ENCODE peak calls at places on chromosomes 11 and 22, in six cellular contexts. F, W, K, I, A and T are unnamed samples.

GRCh38 chr22:33492210-33492651 is 428.0 kb downstream of the LARGE1 start:
- DNase-seq in F (no peak), W (no peak), K (no peak), I (peak), A (no peak), T (no peak)

GRCh38 chr11:119315139-119316016 is 1.6 kb downstream of the MCAM start:
- DNase-seq in F (no peak), W (no peak), K (no peak), I (peak), A (peak), T (peak)

GRCh38 chr11:45051621-45052020 is 94.8 kb upstream of the PRDM11 start:
- DNase-seq in F (no peak), W (no peak), K (no peak), I (no peak), A (no peak), T (no peak)

GRCh38 chr11:12248330-12248729 is 129.0 kb upstream of the PARVA start:
- DNase-seq in F (no peak), W (peak), K (no peak), I (peak), A (peak), T (no peak)

GRCh38 chr11:75151346-75152047 is 590 bp downstream of the SLCO2B1 start:
- DNase-seq in F (no peak), W (no peak), K (no peak), I (no peak), A (no peak), T (no peak)

GRCh38 chr22:50526849-50527801 is 1.7 kb upstream of the SCO2 start:
- DNase-seq in F (no peak), W (no peak), K (no peak), I (peak), A (peak), T (peak)

GRCh38 chr11:72642815-72643511 is 31.3 kb downstream of the PDE2A start:
- DNase-seq in F (peak), W (peak), K (peak), I (peak), A (peak), T (peak)

GRCh38 chr11:12674936-12675696 is 895 bp downstream of the TEAD1 start:
- DNase-seq in F (no peak), W (no peak), K (no peak), I (peak), A (peak), T (no peak)

GRCh38 chr11:122538060-122538459 is 117.5 kb upstream of the UBASH3B start:
- DNase-seq in F (no peak), W (no peak), K (no peak), I (no peak), A (no peak), T (no peak)

GRCh38 chr11:33691051-33691864 is 9.4 kb downstream of the C11orf91 start:
- DNase-seq in F (no peak), W (no peak), K (no peak), I (no peak), A (peak), T (no peak)

GRCh38 chr11:117424781-117425180 is 97.1 kb downstream of the CEP164 start:
- DNase-seq in F (no peak), W (no peak), K (no peak), I (peak), A (no peak), T (no peak)

DNA sequence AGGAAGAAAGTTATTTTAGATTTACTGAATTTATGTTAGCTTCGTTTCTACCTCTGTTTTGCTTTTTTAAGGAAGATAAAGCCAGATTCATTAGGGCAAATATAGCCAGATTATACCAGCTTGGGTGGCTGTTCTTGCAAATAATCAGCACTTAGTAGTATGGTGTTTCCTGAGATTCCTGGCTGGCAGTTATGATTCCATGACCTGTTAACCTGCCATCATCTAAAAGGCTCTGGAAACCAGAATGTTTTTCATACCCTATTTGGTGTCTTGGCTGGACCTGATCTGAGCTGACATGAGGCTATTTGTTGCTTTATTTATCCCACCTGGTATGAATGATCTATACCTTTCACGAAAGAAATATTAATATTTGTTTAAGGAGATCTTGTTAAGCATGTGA is 82.7 kb upstream of the HORMAD2 start:
- DNase-seq in F (no peak), W (no peak), K (no peak), I (no peak), A (no peak), T (no peak)
- H3K14ac ChIP-seq in F (no peak), W (no peak), K (no peak), I (no peak), A (no peak), T (no peak)

GRCh38 chr11:109249597-109249996 is 172.4 kb upstream of the C11orf87 start:
- DNase-seq in F (no peak), W (no peak), K (no peak), I (no peak), A (no peak), T (no peak)

GRCh38 chr11:109247071-109247470 is 174.9 kb upstream of the C11orf87 start:
- DNase-seq in F (no peak), W (peak), K (no peak), I (no peak), A (no peak), T (no peak)

DNA sequence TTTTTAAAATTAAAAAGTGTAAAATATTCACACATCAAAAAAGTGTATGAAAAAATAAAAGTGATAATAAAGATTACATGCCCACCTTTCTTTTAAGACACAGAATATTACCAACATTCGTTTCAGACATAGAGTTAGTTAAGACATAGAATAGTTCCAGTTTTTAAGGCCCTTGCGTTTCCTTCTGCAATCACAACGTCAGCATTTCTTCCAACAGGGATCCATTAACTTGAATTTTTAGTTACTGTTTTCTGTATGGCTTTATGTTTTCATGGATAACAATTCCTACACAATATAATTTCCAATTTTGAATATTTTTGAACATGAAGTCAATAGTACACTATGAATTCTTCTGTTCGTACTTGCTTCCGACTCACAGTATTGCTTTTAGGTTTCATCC is 170.8 kb upstream of the C11orf87 start:
- DNase-seq in F (no peak), W (no peak), K (no peak), I (no peak), A (no peak), T (no peak)
- H3K14ac ChIP-seq in F (no peak), W (no peak), K (no peak), I (no peak), A (no peak), T (no peak)

DNA sequence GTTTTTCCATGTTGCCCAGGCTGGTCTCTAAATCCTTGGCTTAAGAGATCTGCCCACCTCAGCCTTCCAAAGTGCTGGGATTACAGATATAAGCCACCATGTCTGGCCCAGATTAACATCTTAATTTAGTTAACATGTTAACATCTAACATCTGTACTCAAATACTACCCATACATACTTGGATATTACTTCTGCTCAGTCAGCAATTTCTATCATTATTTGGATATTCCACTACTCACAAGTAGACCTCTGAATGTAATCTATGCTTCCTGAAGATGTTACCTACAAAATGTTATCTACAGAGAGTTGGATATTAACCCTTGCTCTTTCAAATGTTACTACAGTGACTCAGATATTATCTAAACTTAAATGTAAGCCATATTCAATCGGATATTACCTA is 4.0 kb downstream of the CCKBR start:
- DNase-seq in F (no peak), W (no peak), K (no peak), I (no peak), A (no peak), T (no peak)
- H3K14ac ChIP-seq in F (no peak), W (no peak), K (no peak), I (no peak), A (no peak), T (no peak)

DNA sequence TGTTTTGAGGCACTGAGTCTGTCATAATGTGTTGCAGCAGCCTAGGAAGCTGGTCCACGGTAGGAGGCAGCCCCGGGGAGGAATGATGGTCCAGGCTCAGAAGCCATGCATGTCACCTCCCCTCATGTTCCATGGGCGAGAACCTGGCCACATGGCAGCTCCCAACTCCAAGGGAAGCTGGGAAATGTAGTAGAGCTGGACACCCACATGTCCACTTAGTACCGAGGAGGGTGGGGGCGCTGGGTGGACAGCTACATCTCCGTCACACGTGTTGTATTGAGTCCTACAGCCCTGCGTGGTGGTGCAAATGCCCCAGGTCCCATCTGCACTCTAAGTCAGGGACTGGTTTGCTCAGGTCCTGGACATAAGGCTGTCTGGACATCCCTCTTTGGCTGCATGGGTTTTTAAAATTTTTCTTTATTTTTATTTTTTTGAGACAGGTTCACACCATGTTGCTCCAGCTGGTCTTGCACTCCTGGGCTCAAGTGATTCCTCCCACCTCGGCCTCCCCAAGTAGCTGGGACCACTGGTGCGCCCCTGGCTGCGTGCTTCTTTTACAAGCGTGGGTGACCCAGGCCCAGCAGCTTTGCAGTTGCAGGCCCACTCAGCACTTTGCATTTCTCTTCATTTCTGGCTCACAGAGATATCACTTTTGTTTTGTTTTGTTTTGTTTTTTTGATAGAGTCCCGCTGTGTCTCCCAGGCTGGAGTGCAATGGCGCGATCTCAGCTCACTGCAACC is 3.9 kb upstream of the CTTN start:
- DNase-seq in F (no peak), W (no peak), K (no peak), I (no peak), A (no peak), T (no peak)
- H3K14ac ChIP-seq in F (peak), W (no peak), K (no peak), I (no peak), A (no peak), T (no peak)

GRCh38 chr11:86670179-86670578 is 2.2 kb downstream of the ME3 start:
- DNase-seq in F (no peak), W (peak), K (no peak), I (peak), A (peak), T (no peak)
- H3K14ac ChIP-seq in F (no peak), W (peak), K (no peak), I (no peak), A (no peak), T (no peak)

GRCh38 chr11:82843057-82843795 is 57.0 kb downstream of the PRCP start:
- DNase-seq in F (no peak), W (no peak), K (no peak), I (peak), A (peak), T (no peak)
- H3K14ac ChIP-seq in F (no peak), W (no peak), K (no peak), I (no peak), A (no peak), T (no peak)